ENCODE peak calls at places on chromosomes 1 and 21, in six cellular contexts. R, H, O, D, F and L are unnamed samples.
A peak's percentile ranks its signal among the peaks of the same experiment; 100 is the strongest.

GRCh38 chr1:247331172-247331525 is 518 bp downstream of the ZNF496 start:
- DNase-seq in R (peak; percentile 78), H (peak; percentile 58), O (peak; percentile 68), D (peak; percentile 50), F (peak; percentile 82), L (no peak)

GRCh38 chr1:228405979-228406265 is 713 bp downstream of the TRIM11 start:
- DNase-seq in R (peak; percentile 17), H (peak; percentile 15), O (peak; percentile 23), D (no peak), F (no peak), L (no peak)

GRCh38 chr1:160416369-160416768 is 16.0 kb downstream of the VANGL2 start:
- DNase-seq in R (peak; percentile 31), H (no peak), O (peak; percentile 22), D (no peak), F (peak; percentile 45), L (no peak)

GRCh38 chr21:35048706-35049617 is at the start of gene RUNX1:
- DNase-seq in R (peak; percentile 56), H (no peak), O (peak; percentile 90), D (peak; percentile 87), F (peak; percentile 92), L (no peak)

GRCh38 chr1:170203693-170204092 is 57.9 kb downstream of the NTMT2 start:
- DNase-seq in R (no peak), H (no peak), O (no peak), D (no peak), F (no peak), L (no peak)

GRCh38 chr21:39562791-39563770 is 49.7 kb upstream of the B3GALT5 start:
- DNase-seq in R (no peak), H (no peak), O (no peak), D (no peak), F (no peak), L (no peak)

GRCh38 chr1:175192630-175193338 is at the start of gene KIAA0040:
- DNase-seq in R (no peak), H (peak; percentile 39), O (peak; percentile 17), D (peak; percentile 42), F (peak; percentile 73), L (peak; percentile 81)

GRCh38 chr1:205688681-205689080 is 8.4 kb upstream of the SLC45A3 start:
- DNase-seq in R (no peak), H (no peak), O (no peak), D (no peak), F (no peak), L (no peak)